ENCODE peak calls at places on chromosome 22, in ten cellular contexts. Q is COR-L47; F is activated T-helper 1 cell treated with Interleukin-2 at 50 U/mL for 16 hours; U is effector memory CD4-positive, alpha-beta T cell; N is stimulated activated naive CD8-positive, alpha-beta T cell treated with anti-CD3 and anti-CD28 coated beads, Interleukin-15, amount 100 ng/mL, for 72 hours; I is ovary; E is endothelial cell; V is iris pigment epithelial cell; J is mesenchymal stem cell; X is NCI-H2107. M is an unnamed sample.

GRCh38 chr22:27173530-27173929 is 516.1 kb downstream of the MIAT start:
- DNase-seq in F (no peak), J (no peak), I (no peak), Q (no peak), X (no peak), V (no peak), N (no peak), E (no peak), U (no peak), M (no peak)

GRCh38 chr22:36497910-36498669 is 8.8 kb downstream of the FOXRED2 start:
- DNase-seq in E (no peak), X (no peak), J (no peak), Q (no peak), I (no peak), V (no peak), N (no peak), F (no peak), U (no peak), M (peak)

GRCh38 chr22:36197065-36197440 is 4.6 kb downstream of the APOL4 start:
- DNase-seq in V (peak), F (no peak), N (no peak), J (peak), U (no peak), X (no peak), E (peak), Q (peak), I (peak), M (no peak)

GRCh38 chr22:36358533-36359171 is 29.1 kb downstream of the MYH9 start:
- DNase-seq in N (no peak), Q (no peak), X (no peak), U (no peak), E (no peak), I (no peak), V (no peak), F (no peak), J (no peak), M (no peak)

GRCh38 chr22:25006354-25006753 is 53.8 kb downstream of the KIAA1671 start:
- DNase-seq in I (no peak), X (no peak), F (no peak), J (no peak), N (no peak), E (no peak), U (no peak), Q (no peak), V (no peak), M (no peak)

GRCh38 chr22:44586337-44586990 is 88.4 kb upstream of the RTL6 start:
- DNase-seq in V (no peak), Q (peak), N (no peak), J (no peak), X (peak), U (no peak), E (no peak), F (no peak), I (no peak), M (no peak)

GRCh38 chr22:49975543-49976389 is 15.2 kb downstream of the PIM3 start:
- DNase-seq in J (no peak), N (peak), X (no peak), I (peak), U (no peak), E (peak), V (no peak), F (no peak), Q (no peak), M (no peak)

GRCh38 chr22:19463491-19464469 is 15.2 kb downstream of the UFD1 start:
- DNase-seq in N (no peak), F (no peak), X (no peak), J (peak), V (peak), U (no peak), I (no peak), Q (no peak), E (no peak), M (no peak)

GRCh38 chr22:40156001-40156516 is 21.7 kb upstream of the TNRC6B start:
- DNase-seq in F (no peak), V (peak), J (peak), X (peak), Q (peak), N (peak), E (no peak), U (no peak), I (no peak), M (peak)

GRCh38 chr22:24208012-24208749 is 26.9 kb downstream of the SUSD2 start:
- DNase-seq in V (peak), F (no peak), E (no peak), I (peak), J (peak), N (no peak), Q (no peak), X (no peak), U (no peak), M (peak)

GRCh38 chr22:32511274-32511673 is 36.7 kb downstream of the FBXO7 start:
- DNase-seq in N (no peak), U (no peak), V (no peak), X (no peak), Q (no peak), F (no peak), E (no peak), I (no peak), J (no peak), M (no peak)

GRCh38 chr22:44638966-44639739 is 62.9 kb upstream of the PRR5 start:
- DNase-seq in V (no peak), F (no peak), J (no peak), X (no peak), I (no peak), N (no peak), Q (no peak), U (no peak), E (no peak), M (no peak)

GRCh38 chr22:33404723-33405122 is 346.5 kb upstream of the SYN3 start:
- DNase-seq in I (no peak), V (no peak), F (no peak), Q (no peak), U (no peak), X (no peak), N (no peak), J (no peak), E (no peak), M (no peak)

GRCh38 chr22:17086750-17087149 is 1.9 kb downstream of the IL17RA start:
- DNase-seq in U (no peak), V (no peak), J (no peak), N (no peak), F (no peak), Q (no peak), X (no peak), E (no peak), I (no peak), M (no peak)